ENCODE peak calls at places on chromosomes 13 and 19, in seven cellular contexts. Q is Panc1, G is colonic mucosa, N is left ventricle myocardium inferior, W is thoracic aorta, A is pancreas, R is right lobe of liver. H is an unnamed sample. For H3K4me1, the result is how much of the 10 kb centered on the place peaks cover.

GRCh38 chr13:94252209-94252608 is 227.3 kb downstream of the DCT start:
- DNase-seq in N (no peak), Q (no peak), R (no peak), A (no peak), G (no peak), W (no peak), H (no peak)

GRCh38 chr19:19403373-19403901 is 2.0 kb upstream of the GATAD2A start:
- DNase-seq in R (no peak), G (no peak), N (no peak), W (no peak), A (peak), Q (no peak), H (no peak)

GRCh38 chr13:48828962-48829405 is 146.7 kb upstream of the FNDC3A start:
- DNase-seq in G (no peak), Q (no peak), R (no peak), N (no peak), W (no peak), A (no peak), H (no peak)

GRCh38 chr19:23273022-23273593 is 22.9 kb upstream of the ZNF724 start:
- DNase-seq in R (no peak), Q (no peak), G (peak), A (no peak), N (no peak), W (no peak), H (no peak)

GRCh38 chr13:113815151-113816058 is 48.5 kb downstream of the GAS6 start:
- DNase-seq in R (no peak), W (no peak), A (no peak), G (no peak), Q (no peak), N (no peak), H (no peak)

GRCh38 chr19:41638624-41639023 is 11.8 kb upstream of the CEACAM4 start:
- DNase-seq in Q (no peak), R (no peak), W (no peak), A (no peak), G (no peak), N (no peak), H (no peak)

GRCh38 chr19:18717601-18718000 is 34.1 kb downstream of the CRTC1 start:
- DNase-seq in R (no peak), W (no peak), Q (no peak), N (no peak), A (no peak), G (no peak), H (no peak)

GRCh38 chr19:46288896-46289588 is 7.8 kb upstream of the HIF3A start:
- DNase-seq in R (no peak), A (no peak), Q (no peak), W (no peak), N (peak), G (no peak), H (no peak)

GRCh38 chr13:21338156-21338555 is 120.9 kb downstream of the ZDHHC20 start:
- DNase-seq in G (no peak), A (no peak), R (no peak), W (no peak), Q (no peak), N (no peak), H (no peak)

GRCh38 chr13:101751488-101751887 is 299.0 kb downstream of the ITGBL1 start:
- DNase-seq in W (no peak), R (no peak), A (no peak), Q (peak), G (no peak), N (no peak), H (no peak)

GRCh38 chr13:49563513-49563912 is 21.8 kb downstream of the RCBTB1 start:
- DNase-seq in Q (no peak), G (no peak), N (no peak), R (no peak), W (no peak), A (no peak), H (no peak)

GRCh38 chr13:99856021-99856420 is 115.5 kb downstream of the ZIC5 start:
- DNase-seq in R (no peak), N (no peak), Q (no peak), W (no peak), A (no peak), G (no peak), H (no peak)

GRCh38 chr19:31543456-31543855 is 194.2 kb upstream of the TSHZ3 start:
- DNase-seq in A (no peak), W (no peak), Q (no peak), G (no peak), N (no peak), R (no peak), H (no peak)

GRCh38 chr13:19074519-19074918 is 107.1 kb downstream of the TUBA3C start:
- DNase-seq in N (no peak), G (no peak), Q (no peak), W (no peak), R (no peak), A (no peak), H (no peak)

GRCh38 chr13:98171806-98172569 is 5.1 kb downstream of the RNF113B start:
- DNase-seq in G (no peak), R (no peak), W (no peak), N (peak), Q (no peak), A (no peak), H (no peak)

GRCh38 chr19:53644061-53644816 is 12.4 kb downstream of the DPRX start:
- DNase-seq in A (no peak), N (no peak), G (no peak), W (no peak), Q (no peak), R (no peak), H (no peak)

GRCh38 chr19:50431343-50432220 is 1.1 kb upstream of the MYBPC2 start:
- DNase-seq in G (peak), W (peak), N (peak), A (peak), R (peak), Q (no peak), H (peak)

GRCh38 chr13:106617561-106617960 is 49.6 kb upstream of the ARGLU1 start:
- DNase-seq in A (no peak), Q (no peak), W (no peak), N (no peak), G (no peak), R (no peak), H (no peak)

GRCh38 chr19:28793391-28794168 is 419.4 kb downstream of the UQCRFS1 start:
- DNase-seq in N (peak), G (no peak), R (no peak), Q (no peak), A (peak), W (no peak), H (no peak)

GRCh38 chr13:110463876-110464510 is 97.5 kb downstream of the RAB20 start:
- DNase-seq in N (no peak), W (no peak), R (no peak), A (no peak), Q (no peak), G (no peak), H (no peak)

GRCh38 chr13:90717451-90717936 is 630.0 kb upstream of the MIR17HG start:
- DNase-seq in N (no peak), G (no peak), R (no peak), A (no peak), Q (no peak), W (no peak), H (no peak)

GRCh38 chr13:40911341-40911740 is 107.8 kb downstream of the ELF1 start:
- DNase-seq in G (no peak), N (no peak), W (no peak), Q (no peak), A (no peak), R (no peak), H (no peak)

GRCh38 chr13:99103536-99103935 is 97.1 kb upstream of the UBAC2 start:
- DNase-seq in G (no peak), Q (no peak), R (no peak), W (no peak), A (no peak), N (no peak), H (no peak)

GRCh38 chr13:99198630-99199029 is 2.0 kb upstream of the UBAC2 start:
- DNase-seq in N (no peak), G (peak), R (no peak), Q (no peak), A (no peak), W (no peak), H (no peak)

GRCh38 chr13:112066624-112067004 is 335 bp upstream of the SOX1 start:
- DNase-seq in A (peak), Q (no peak), N (peak), W (no peak), G (peak), R (peak), H (no peak)

GRCh38 chr19:39481229-39481545 is 549 bp downstream of the TIMM50 start:
- DNase-seq in G (no peak), A (no peak), N (no peak), W (no peak), R (no peak), Q (no peak), H (no peak)

GRCh38 chr19:788821-789472 is 8.3 kb upstream of the PTBP1 start:
- DNase-seq in W (no peak), N (no peak), A (no peak), G (no peak), R (no peak), Q (no peak), H (no peak)

GRCh38 chr13:32224916-32225315 is 90.2 kb downstream of the ZAR1L start:
- DNase-seq in W (no peak), Q (no peak), N (no peak), G (no peak), R (no peak), A (no peak), H (no peak)

GRCh38 chr19:56369886-56370676 is 23.3 kb downstream of the ZNF582 start:
- DNase-seq in N (no peak), G (no peak), A (no peak), R (no peak), Q (no peak), W (no peak), H (no peak)

GRCh38 chr13:111296417-111296816 is 24.0 kb upstream of the TEX29 start:
- DNase-seq in N (no peak), Q (no peak), W (no peak), R (no peak), G (no peak), A (no peak), H (no peak)

GRCh38 chr19:44820648-44821609 is 12.0 kb downstream of the BCAM start:
- DNase-seq in N (peak), R (peak), A (no peak), Q (no peak), W (peak), G (no peak), H (no peak)

GRCh38 chr13:107301724-107302374 is 733.9 kb upstream of the ARGLU1 start:
- DNase-seq in W (no peak), Q (no peak), R (no peak), A (no peak), N (no peak), G (no peak), H (no peak)

GRCh38 chr19:34480971-34481821 is at the start of gene WTIP:
- DNase-seq in A (peak), N (peak), G (peak), Q (no peak), W (peak), R (peak), H (peak)

GRCh38 chr19:16915734-16916133 is 26.9 kb downstream of the F2RL3 start:
- DNase-seq in Q (no peak), W (no peak), G (no peak), R (no peak), N (no peak), A (no peak), H (no peak)

GRCh38 chr19:42422576-42423461 is 4.4 kb downstream of the LIPE start:
- DNase-seq in N (no peak), A (peak), W (no peak), R (no peak), G (peak), Q (no peak), H (no peak)

GRCh38 chr19:20005741-20006140 is 33.6 kb downstream of the ZNF682 start:
- DNase-seq in N (no peak), W (no peak), G (no peak), Q (no peak), A (no peak), R (no peak), H (no peak)

GRCh38 chr19:42175952-42176648 is 41.4 kb downstream of the DEDD2 start:
- DNase-seq in Q (no peak), G (no peak), R (no peak), N (no peak), W (no peak), A (no peak), H (no peak)

GRCh38 chr13:72805663-72806341 is 23.9 kb downstream of the PIBF1 start:
- DNase-seq in R (no peak), Q (no peak), G (no peak), N (no peak), A (no peak), W (no peak), H (no peak)

GRCh38 chr13:72804301-72804700 is 22.4 kb downstream of the PIBF1 start:
- DNase-seq in G (no peak), W (no peak), A (no peak), N (no peak), R (no peak), Q (no peak), H (no peak)

GRCh38 chr13:72808917-72809500 is 27.1 kb downstream of the PIBF1 start:
- DNase-seq in A (no peak), R (no peak), N (no peak), G (no peak), W (no peak), Q (no peak), H (no peak)
- TF ChIP-seq CTCF in A (peak), R (peak), N (peak), G (peak), W (peak), Q (peak), H (peak)

GRCh38 chr19:12777217-12778019 is 2.1 kb upstream of the HOOK2 start:
- DNase-seq in Q (no peak), N (peak), A (peak), G (peak), W (no peak), R (peak), H (peak)

GRCh38 chr19:12782174-12782423 is 6.7 kb upstream of the HOOK2 start:
- DNase-seq in R (no peak), A (no peak), W (no peak), N (no peak), Q (no peak), G (no peak), H (no peak)

GRCh38 chr19:12778905-12779161 is 3.5 kb upstream of the HOOK2 start:
- DNase-seq in Q (no peak), N (no peak), G (no peak), R (no peak), W (no peak), A (no peak), H (no peak)

GRCh38 chr19:12778020-12778904 is 2.9 kb upstream of the HOOK2 start:
- DNase-seq in R (peak), A (peak), N (peak), W (no peak), Q (no peak), G (peak), H (peak)

GRCh38 chr19:12779162-12779993 is 4.0 kb upstream of the HOOK2 start:
- DNase-seq in G (peak), A (peak), Q (no peak), R (peak), W (no peak), N (peak), H (no peak)
- H3K4me1 ChIP-seq in G (under half), A (under half), Q (under half), R (under half), W (under half), N (half or more), H (under half)

DNA sequence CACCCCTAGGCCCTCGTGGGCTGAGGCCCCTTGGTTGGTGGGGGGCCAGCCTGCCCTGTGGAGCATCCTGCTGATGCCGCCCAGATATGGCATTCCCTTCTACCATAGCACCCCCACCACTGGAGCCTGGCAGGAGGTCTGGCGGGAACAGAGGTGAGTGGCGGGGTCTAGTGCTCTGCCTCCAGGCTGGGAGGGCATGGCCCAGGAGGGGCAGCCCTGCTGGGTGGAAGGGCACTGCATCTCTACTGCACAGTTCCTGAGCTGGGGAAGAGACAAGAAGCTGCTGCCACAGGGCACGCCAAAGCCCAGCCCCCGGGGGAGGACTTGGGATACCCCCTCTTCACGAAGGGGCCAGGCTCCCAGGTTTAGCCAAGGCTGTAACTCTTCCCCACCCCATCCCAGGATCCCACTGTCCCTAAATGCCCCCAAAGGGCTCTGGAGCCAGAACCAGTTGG is 2.4 kb upstream of the KMT2B start:
- DNase-seq in G (no peak), N (no peak), R (peak), Q (no peak), A (no peak), W (no peak), H (no peak)
- H3K4me3 ChIP-seq in G (peak), N (peak), R (no peak), Q (no peak), A (peak), W (no peak), H (peak)

GRCh38 chr13:33789067-33789606 is 28.8 kb upstream of the RFC3 start:
- DNase-seq in Q (no peak), G (no peak), A (no peak), N (no peak), W (no peak), R (no peak), H (no peak)
- TF ChIP-seq CTCF in Q (no peak), G (no peak), A (no peak), N (no peak), W (no peak), R (no peak), H (no peak)

GRCh38 chr19:48715276-48715675 is 4.2 kb downstream of the MAMSTR start:
- DNase-seq in A (peak), G (peak), N (no peak), W (no peak), Q (no peak), R (no peak), H (no peak)

GRCh38 chr19:48713864-48714755 is 5.4 kb downstream of the MAMSTR start:
- DNase-seq in A (peak), R (peak), G (peak), Q (peak), W (peak), N (peak), H (peak)

GRCh38 chr19:48713041-48713863 is 6.3 kb downstream of the MAMSTR start:
- DNase-seq in Q (no peak), A (peak), N (no peak), W (no peak), R (no peak), G (no peak), H (no peak)

GRCh38 chr19:48715681-48716171 is 3.8 kb downstream of the MAMSTR start:
- DNase-seq in N (no peak), G (peak), R (no peak), A (peak), Q (no peak), W (no peak), H (no peak)

GRCh38 chr19:48714759-48715261 is 4.7 kb downstream of the MAMSTR start:
- DNase-seq in W (no peak), G (peak), Q (no peak), R (no peak), N (no peak), A (no peak), H (no peak)
- H3K4me1 ChIP-seq in W (under half), G (under half), Q (under half), R (under half), N (half or more), A (under half), H (under half)